ENCODE peak calls at places on chromosomes 4 and X, in six cellular contexts. W is HCT116, N is AG09309, H is NB4, K is upper lobe of right lung, R is brain microvascular endothelial cell. Z is an unnamed sample.
A peak's percentile ranks its signal among the peaks of the same experiment; 100 is the strongest.

GRCh38 chrX:46796574-46797191 is 37.8 kb upstream of the SLC9A7 start:
- DNase-seq in W (peak; percentile 36), N (no peak), H (peak; percentile 74), K (peak; percentile 85), R (peak; percentile 71), Z (no peak)

GRCh38 chr4:77037736-77038135 is 38.1 kb downstream of the CCNI start:
- DNase-seq in W (no peak), N (no peak), H (no peak), K (no peak), R (no peak), Z (no peak)

GRCh38 chrX:63918611-63919010 is 133.6 kb upstream of the ARHGEF9 start:
- DNase-seq in W (peak; percentile 6), N (no peak), H (peak; percentile 15), K (no peak), R (peak; percentile 76), Z (no peak)

GRCh38 chr4:3836802-3837601 is 70.8 kb downstream of the ADRA2C start:
- DNase-seq in W (peak; percentile 7), N (no peak), H (peak; percentile 38), K (no peak), R (no peak), Z (no peak)

GRCh38 chr4:59728496-59728895 is 1471.6 kb upstream of the ADGRL3 start:
- DNase-seq in W (no peak), N (no peak), H (no peak), K (no peak), R (peak; percentile 9), Z (no peak)

GRCh38 chrX:153386097-153386496 is 15.1 kb downstream of the PNMA6E start:
- DNase-seq in W (no peak), N (no peak), H (no peak), K (no peak), R (no peak), Z (no peak)

GRCh38 chr4:48902266-48902665 is 4.3 kb downstream of the OCIAD2 start:
- DNase-seq in W (no peak), N (no peak), H (no peak), K (no peak), R (peak; percentile 24), Z (no peak)

GRCh38 chr4:101956068-101956805 is 165.7 kb downstream of the BANK1 start:
- DNase-seq in W (no peak), N (no peak), H (no peak), K (no peak), R (no peak), Z (no peak)

GRCh38 chrX:38285649-38286048 is 41.7 kb downstream of the RPGR start:
- DNase-seq in W (no peak), N (no peak), H (no peak), K (no peak), R (no peak), Z (no peak)

GRCh38 chr4:170247585-170247984 is 157.8 kb upstream of the AADAT start:
- DNase-seq in W (no peak), N (no peak), H (no peak), K (no peak), R (no peak), Z (no peak)

GRCh38 chr4:86818211-86818610 is 31.0 kb downstream of the SLC10A6 start:
- DNase-seq in W (no peak), N (no peak), H (no peak), K (no peak), R (no peak), Z (no peak)

GRCh38 chr4:140744421-140744820 is 11.8 kb downstream of the TBC1D9 start:
- DNase-seq in W (no peak), N (no peak), H (no peak), K (no peak), R (no peak), Z (no peak)

GRCh38 chr4:140742838-140743193 is 13.4 kb downstream of the TBC1D9 start:
- DNase-seq in W (no peak), N (no peak), H (no peak), K (no peak), R (no peak), Z (no peak)

GRCh38 chr4:140740422-140740821 is 15.8 kb downstream of the TBC1D9 start:
- DNase-seq in W (no peak), N (no peak), H (no peak), K (no peak), R (no peak), Z (no peak)

GRCh38 chr4:140740906-140741670 is 15.1 kb downstream of the TBC1D9 start:
- DNase-seq in W (no peak), N (no peak), H (no peak), K (no peak), R (no peak), Z (no peak)

DNA sequence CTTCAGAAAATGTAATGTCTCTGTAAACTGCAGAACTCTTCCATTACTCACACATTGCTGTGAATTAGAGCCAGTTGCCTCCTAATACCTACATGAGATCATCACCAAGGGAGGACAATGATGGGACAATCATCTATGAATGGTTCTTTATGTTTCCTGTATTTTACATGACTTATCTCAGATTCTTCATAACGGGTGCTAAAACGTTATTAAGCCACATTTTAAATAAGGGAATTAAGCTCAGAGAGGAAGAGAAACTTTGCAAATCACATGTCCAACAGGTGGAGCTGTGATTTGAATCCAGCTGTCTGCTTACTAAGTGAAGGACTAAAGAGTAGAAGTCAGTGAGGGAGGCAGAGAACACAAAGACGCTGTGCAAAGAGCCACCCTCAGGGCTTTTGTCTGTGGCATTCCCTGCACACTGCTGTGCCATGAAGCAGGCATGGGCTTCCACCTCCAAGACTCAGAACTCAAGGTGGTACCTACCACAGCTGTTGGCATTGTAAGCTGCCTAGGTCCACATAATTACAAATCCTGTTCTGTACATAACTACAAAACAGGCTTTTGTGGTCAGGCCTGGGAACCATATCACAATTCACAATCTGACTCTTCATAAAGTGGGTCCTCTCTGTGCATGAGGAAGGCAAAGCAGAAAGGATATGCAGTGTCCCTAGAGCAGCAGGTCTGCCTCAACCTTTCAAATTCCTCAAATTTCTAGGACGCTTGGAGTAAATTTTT is 12.8 kb downstream of the TBC1D9 start:
- DNase-seq in W (no peak), N (no peak), H (no peak), K (no peak), R (no peak), Z (no peak)
- TF ChIP-seq CTCF in W (peak; percentile 11), N (peak; percentile 29), H (no peak), K (no peak), R (peak; percentile 40), Z (peak; percentile 31)

DNA sequence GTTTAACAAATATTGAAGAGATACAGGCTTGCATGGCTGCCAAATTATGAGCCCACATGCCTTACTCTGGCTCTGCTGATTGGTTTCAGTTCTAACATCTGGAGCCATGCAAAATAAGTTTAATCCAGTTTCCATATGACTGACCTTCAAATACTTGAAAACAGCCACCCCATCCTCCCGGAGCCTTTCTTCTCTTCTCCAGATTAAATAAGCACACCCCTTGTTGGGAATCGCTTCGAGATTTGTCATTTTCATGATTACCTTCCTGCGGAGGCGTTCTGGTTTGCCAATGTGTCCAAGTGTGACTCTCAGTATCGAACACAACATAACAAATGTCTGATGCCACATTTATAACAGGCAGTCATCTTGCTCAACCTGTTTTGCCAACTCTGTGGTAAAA is 101.6 kb upstream of the JADE1 start:
- DNase-seq in W (no peak), N (peak; percentile 35), H (no peak), K (no peak), R (no peak), Z (no peak)
- H3K4me3 ChIP-seq in W (no peak overlapping the region), N (peak overlapping the region; percentile 17), H (no peak overlapping the region), K (no peak overlapping the region), R (no peak overlapping the region), Z (no peak overlapping the region)

GRCh38 chrX:18394477-18394876 is 30.9 kb upstream of the CDKL5 start:
- DNase-seq in W (no peak), N (no peak), H (no peak), K (no peak), R (no peak), Z (no peak)

GRCh38 chrX:18390941-18391538 is 34.4 kb upstream of the CDKL5 start:
- DNase-seq in W (peak; percentile 57), N (peak; percentile 13), H (peak; percentile 66), K (peak; percentile 65), R (peak; percentile 40), Z (no peak)

GRCh38 chrX:18389968-18390367 is 35.4 kb upstream of the CDKL5 start:
- DNase-seq in W (no peak), N (no peak), H (no peak), K (no peak), R (no peak), Z (no peak)
- TF ChIP-seq CTCF in W (peak; percentile 35), N (no peak), H (no peak), K (no peak), R (no peak), Z (no peak)

DNA sequence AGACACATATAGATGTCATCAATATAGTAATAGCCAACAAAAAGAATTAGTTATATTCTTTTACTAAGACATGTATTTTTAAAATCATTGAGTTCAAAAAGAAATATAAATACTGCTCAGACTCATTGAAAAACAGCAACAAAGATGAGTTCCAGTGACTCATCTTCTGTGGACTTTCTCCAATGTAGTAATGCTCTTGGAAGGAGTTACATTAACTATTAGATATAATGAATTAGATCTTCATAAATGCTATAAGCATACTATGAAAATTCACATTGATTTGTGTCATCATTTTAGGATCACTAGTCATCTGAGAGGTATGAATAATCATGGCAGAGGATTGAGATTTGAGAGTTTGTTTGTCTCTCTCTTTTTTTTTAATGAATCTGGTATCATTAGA is 547.8 kb upstream of the PCDH7 start:
- DNase-seq in W (no peak), N (no peak), H (no peak), K (no peak), R (no peak), Z (no peak)
- H3K4me3 ChIP-seq in W (no peak overlapping the region), N (no peak overlapping the region), H (no peak overlapping the region), K (no peak overlapping the region), R (no peak overlapping the region), Z (no peak overlapping the region)

GRCh38 chr4:125314676-125315570 is at the start of gene FAT4:
- DNase-seq in W (peak; percentile 85), N (peak; percentile 92), H (peak; percentile 31), K (peak; percentile 95), R (peak; percentile 97), Z (peak; percentile 97)
- TF ChIP-seq CTCF in W (no peak), N (no peak), H (no peak), K (no peak), R (peak; percentile 41), Z (peak; percentile 19)

GRCh38 chrX:40933132-40934078 is 151.8 kb upstream of the USP9X start:
- DNase-seq in W (no peak), N (no peak), H (peak; percentile 25), K (no peak), R (peak; percentile 41), Z (no peak)
- H3K4me3 ChIP-seq in W (no peak overlapping the region), N (peak overlapping the region; percentile 14), H (no peak overlapping the region), K (peak overlapping the region; percentile 26), R (peak overlapping the region; percentile 2), Z (peak overlapping the region; percentile 31)